ENCODE peak calls at places on chromosomes 6 and 20, in nine cellular contexts. L is NCI-H1105, Q is mesenchymal stem cell, U is H7, B is GM23338, A is prostate gland, E is HEK293T, N is IMR-90, P is esophagus muscularis mucosa. S is an unnamed sample.

GRCh38 chr20:33516882-33517281 is 27.0 kb downstream of the CBFA2T2 start:
- DNase-seq in L (no peak), B (no peak), P (no peak), N (peak; percentile 11), A (no peak), Q (peak; percentile 10), U (no peak), E (no peak), S (peak; percentile 26)

GRCh38 chr6:22873531-22874136 is 304.3 kb downstream of the HDGFL1 start:
- DNase-seq in N (peak; percentile 71), L (peak; percentile 7), B (no peak), A (peak; percentile 45), Q (no peak), P (no peak), E (no peak), U (no peak), S (peak; percentile 89)

GRCh38 chr6:18412644-18413043 is 25.5 kb downstream of the RNF144B start:
- DNase-seq in L (no peak), B (no peak), Q (no peak), N (peak; percentile 77), A (no peak), U (no peak), E (no peak), P (no peak), S (peak; percentile 80)

GRCh38 chr6:92315312-92315711 is 1104.0 kb downstream of the EPHA7 start:
- DNase-seq in A (no peak), N (no peak), L (no peak), B (no peak), E (no peak), U (no peak), P (no peak), Q (no peak), S (no peak)

GRCh38 chr6:161844804-161845203 is 570.9 kb upstream of the AGPAT4 start:
- DNase-seq in E (no peak), U (no peak), L (no peak), A (no peak), P (no peak), Q (no peak), B (no peak), N (no peak), S (no peak)

GRCh38 chr6:6689413-6690143 is 101.1 kb downstream of the LY86 start:
- DNase-seq in U (no peak), E (no peak), P (no peak), N (peak; percentile 24), L (no peak), Q (no peak), B (no peak), A (no peak), S (no peak)

GRCh38 chr6:15510121-15510520 is 152.7 kb downstream of the DTNBP1 start:
- DNase-seq in U (no peak), E (no peak), B (no peak), P (no peak), A (no peak), L (no peak), Q (no peak), N (no peak), S (no peak)

GRCh38 chr6:28943557-28944411 is 20.0 kb upstream of the TRIM27 start:
- DNase-seq in Q (peak; percentile 82), N (peak; percentile 73), U (peak; percentile 63), E (peak; percentile 64), L (peak; percentile 76), B (peak; percentile 89), P (peak; percentile 82), A (no peak), S (peak; percentile 54)

GRCh38 chr6:27157461-27158315 is 89.8 kb upstream of the PRSS16 start:
- DNase-seq in U (no peak), L (peak; percentile 72), A (peak; percentile 47), E (peak; percentile 50), N (peak; percentile 77), P (no peak), B (peak; percentile 77), Q (peak; percentile 70), S (peak; percentile 80)

GRCh38 chr6:48067148-48067709 is 43.8 kb downstream of the PTCHD4 start:
- DNase-seq in U (no peak), P (no peak), L (no peak), B (no peak), E (no peak), A (no peak), N (no peak), Q (no peak), S (no peak)

GRCh38 chr6:45483021-45483420 is 105.3 kb upstream of the SUPT3H start:
- DNase-seq in Q (peak; percentile 98), A (no peak), B (no peak), E (no peak), N (peak; percentile 98), P (no peak), U (no peak), L (no peak), S (peak; percentile 91)

GRCh38 chr20:17762243-17762872 is 62.6 kb downstream of the BANF2 start:
- DNase-seq in P (no peak), N (no peak), U (no peak), E (no peak), Q (no peak), A (no peak), L (peak; percentile 36), B (no peak), S (no peak)

GRCh38 chr6:168319279-168320051 is at the start of gene DACT2:
- DNase-seq in B (peak; percentile 67), P (no peak), L (no peak), E (no peak), U (peak; percentile 85), N (no peak), A (peak; percentile 30), Q (no peak), S (no peak)

GRCh38 chr20:47719625-47720024 is 65.7 kb downstream of the SULF2 start:
- DNase-seq in P (no peak), Q (no peak), U (no peak), A (no peak), N (no peak), E (no peak), B (no peak), L (peak; percentile 2), S (no peak)

GRCh38 chr6:44470746-44471145 is 83.2 kb downstream of the CDC5L start:
- DNase-seq in P (no peak), E (no peak), U (peak; percentile 8), B (no peak), A (no peak), Q (no peak), N (no peak), L (no peak), S (no peak)

GRCh38 chr20:1800777-1801176 is 94.4 kb upstream of the SIRPA start:
- DNase-seq in P (no peak), N (peak; percentile 56), Q (peak; percentile 47), U (no peak), B (no peak), L (no peak), A (no peak), E (no peak), S (peak; percentile 57)

GRCh38 chr6:34098045-34098936 is 47.6 kb downstream of the GRM4 start:
- DNase-seq in E (no peak), A (no peak), N (no peak), Q (no peak), L (no peak), B (peak; percentile 46), P (no peak), U (peak; percentile 83), S (no peak)

GRCh38 chr6:97399208-97399607 is 116.2 kb upstream of the MMS22L start:
- DNase-seq in E (no peak), A (no peak), Q (no peak), L (no peak), N (no peak), P (no peak), U (no peak), B (no peak), S (no peak)

GRCh38 chr20:57312138-57312537 is 17.5 kb upstream of the SPO11 start:
- DNase-seq in L (no peak), E (no peak), A (no peak), B (no peak), N (no peak), U (no peak), Q (no peak), P (no peak), S (no peak)

GRCh38 chr6:7419065-7419464 is 29.5 kb downstream of the RIOK1 start:
- DNase-seq in N (peak; percentile 57), B (no peak), P (no peak), E (no peak), Q (peak; percentile 75), A (no peak), U (no peak), L (no peak), S (peak; percentile 61)

GRCh38 chr6:75563032-75563431 is 38.6 kb upstream of the SENP6 start:
- DNase-seq in P (no peak), E (peak; percentile 30), A (no peak), U (peak; percentile 55), L (no peak), B (peak; percentile 83), Q (peak; percentile 62), N (peak; percentile 47), S (peak; percentile 56)

GRCh38 chr6:73349311-73349710 is 4.8 kb downstream of the DPPA5 start:
- DNase-seq in E (no peak), B (peak; percentile 93), N (no peak), Q (no peak), A (no peak), U (peak; percentile 85), P (no peak), L (no peak), S (no peak)

GRCh38 chr6:167689751-167690150 is 137.0 kb upstream of the AFDN start:
- DNase-seq in Q (no peak), U (no peak), E (no peak), P (no peak), B (no peak), L (no peak), N (no peak), A (no peak), S (no peak)

GRCh38 chr6:143229402-143229801 is 168.7 kb downstream of the AIG1 start:
- DNase-seq in E (no peak), U (no peak), N (no peak), Q (no peak), P (no peak), A (no peak), B (no peak), L (no peak), S (no peak)

GRCh38 chr20:8244637-8245036 is 112.6 kb downstream of the PLCB1 start:
- DNase-seq in E (no peak), B (no peak), A (peak; percentile 39), N (peak; percentile 67), L (no peak), Q (peak; percentile 53), U (no peak), P (no peak), S (peak; percentile 89)

GRCh38 chr6:138772596-138773176 is 883 bp upstream of the CCDC28A start:
- DNase-seq in U (no peak), P (no peak), N (no peak), B (no peak), E (peak; percentile 13), A (no peak), L (peak; percentile 49), Q (no peak), S (no peak)

GRCh38 chr20:63681609-63682142 is 14.8 kb upstream of the TNFRSF6B start:
- DNase-seq in N (no peak), Q (no peak), P (no peak), A (no peak), B (no peak), U (no peak), E (no peak), L (no peak), S (no peak)

GRCh38 chr20:25553819-25554296 is 31.5 kb downstream of the NINL start:
- DNase-seq in U (peak; percentile 7), L (peak; percentile 51), Q (peak; percentile 76), P (no peak), N (peak; percentile 67), B (no peak), A (no peak), E (no peak), S (peak; percentile 87)

GRCh38 chr6:126842769-126843168 is 275.7 kb upstream of the RSPO3 start:
- DNase-seq in P (no peak), L (no peak), N (no peak), Q (no peak), E (no peak), U (no peak), B (no peak), A (no peak), S (no peak)

GRCh38 chr6:166627875-166628849 is 1.1 kb upstream of the RPS6KA2 start:
- DNase-seq in P (no peak), U (peak; percentile 89), N (peak; percentile 55), B (peak; percentile 78), Q (peak; percentile 77), E (peak; percentile 60), L (peak; percentile 84), A (peak; percentile 48), S (peak; percentile 73)

GRCh38 chr6:17490724-17491123 is 97.3 kb downstream of the CAP2 start:
- DNase-seq in Q (peak; percentile 46), A (no peak), N (no peak), P (peak; percentile 70), U (no peak), L (no peak), B (no peak), E (no peak), S (no peak)

S was measured in iris pigment epithelial cell.